ENCODE peak calls at places on chromosome 3, in nine cellular contexts. Z, Q, S, N, T, Y, D, R and H are unnamed samples.

GRCh38 chr3:127688416-127689265 is 15.9 kb downstream of the ABTB1 start:
- DNase-seq in Z (no peak), Q (no peak), S (no peak), N (no peak), T (no peak), Y (peak; percentile 55), D (peak; percentile 33), R (no peak), H (peak; percentile 14)

GRCh38 chr3:177201707-177202397 is 4.6 kb upstream of the TBL1XR1 start:
- DNase-seq in Z (no peak), Q (no peak), S (no peak), N (no peak), T (peak; percentile 8), Y (no peak), D (no peak), R (no peak), H (no peak)

GRCh38 chr3:13229291-13229949 is 156.2 kb upstream of the IQSEC1 start:
- DNase-seq in Z (no peak), Q (no peak), S (no peak), N (no peak), T (no peak), Y (no peak), D (peak; percentile 10), R (no peak), H (no peak)

GRCh38 chr3:25427155-25428002 is 684 bp upstream of the RARB start:
- DNase-seq in Z (no peak), Q (no peak), S (no peak), N (no peak), T (no peak), Y (no peak), D (peak; percentile 40), R (no peak), H (no peak)

GRCh38 chr3:162978136-162978535 is 1481.5 kb downstream of the OTOL1 start:
- DNase-seq in Z (peak; percentile 33), Q (no peak), S (no peak), N (no peak), T (no peak), Y (no peak), D (peak; percentile 90), R (no peak), H (no peak)

GRCh38 chr3:126389112-126389791 is 5.5 kb upstream of the CFAP100 start:
- DNase-seq in Z (peak; percentile 54), Q (peak; percentile 87), S (peak; percentile 55), N (peak; percentile 26), T (peak; percentile 23), Y (peak; percentile 93), D (peak; percentile 88), R (peak; percentile 46), H (peak; percentile 94)

GRCh38 chr3:151918253-151919029 is 45.0 kb downstream of the SUCNR1 start:
- DNase-seq in Z (peak; percentile 28), Q (no peak), S (no peak), N (no peak), T (peak; percentile 29), Y (no peak), D (peak; percentile 86), R (peak; percentile 46), H (no peak)

GRCh38 chr3:26246901-26247300 is 375.7 kb upstream of the LRRC3B start:
- DNase-seq in Z (no peak), Q (no peak), S (no peak), N (no peak), T (no peak), Y (no peak), D (no peak), R (no peak), H (no peak)

GRCh38 chr3:141632779-141633374 is 105.2 kb upstream of the RNF7 start:
- DNase-seq in Z (no peak), Q (no peak), S (no peak), N (no peak), T (no peak), Y (no peak), D (no peak), R (no peak), H (no peak)

GRCh38 chr3:139434764-139435291 is 41.5 kb downstream of the RBP2 start:
- DNase-seq in Z (peak; percentile 92), Q (no peak), S (no peak), N (no peak), T (no peak), Y (no peak), D (peak; percentile 86), R (no peak), H (no peak)

GRCh38 chr3:187193181-187193580 is 4.1 kb upstream of the RTP1 start:
- DNase-seq in Z (no peak), Q (no peak), S (no peak), N (no peak), T (no peak), Y (no peak), D (no peak), R (no peak), H (no peak)